ENCODE peak calls at places on chromosomes 5 and 9, in four cellular contexts. P is lower lobe of right lung; B is naive thymus-derived CD4-positive, alpha-beta T cell; S is thyroid gland. G is an unnamed sample. For H3K27me3, the result is how much of the 10 kb centered on the place peaks cover.

GRCh38 chr5:179227196-179227577 is 118.1 kb downstream of the ADAMTS2 start:
- DNase-seq in P (peak), S (no peak), B (no peak), G (no peak)

GRCh38 chr9:134503301-134504105 is 138.1 kb upstream of the COL5A1 start:
- DNase-seq in B (no peak), S (no peak), P (no peak), G (no peak)

GRCh38 chr5:102583663-102584062 is 84.9 kb upstream of the SLCO6A1 start:
- DNase-seq in S (no peak), B (peak), P (no peak), G (no peak)

GRCh38 chr5:149831492-149831891 is 101.4 kb downstream of the PPARGC1B start:
- DNase-seq in P (no peak), S (no peak), B (no peak), G (no peak)

GRCh38 chr5:8756498-8757084 is 789.3 kb downstream of the SEMA5A start:
- DNase-seq in P (no peak), B (no peak), S (peak), G (peak)

GRCh38 chr9:26710008-26710407 is 182.6 kb downstream of the CAAP1 start:
- DNase-seq in P (no peak), S (no peak), B (no peak), G (no peak)

GRCh38 chr5:71719092-71719964 is at the start of gene CARTPT:
- DNase-seq in S (peak), B (no peak), P (no peak), G (no peak)

GRCh38 chr9:114504341-114505186 is 709 bp downstream of the WHRN start:
- DNase-seq in P (peak), S (peak), B (peak), G (peak)

GRCh38 chr9:134263575-134263974 is 62.7 kb upstream of the RXRA start:
- DNase-seq in S (no peak), P (no peak), B (no peak), G (no peak)

GRCh38 chr5:113337515-113338140 is 97.2 kb downstream of the TSSK1B start:
- DNase-seq in S (no peak), B (no peak), P (no peak), G (no peak)

DNA sequence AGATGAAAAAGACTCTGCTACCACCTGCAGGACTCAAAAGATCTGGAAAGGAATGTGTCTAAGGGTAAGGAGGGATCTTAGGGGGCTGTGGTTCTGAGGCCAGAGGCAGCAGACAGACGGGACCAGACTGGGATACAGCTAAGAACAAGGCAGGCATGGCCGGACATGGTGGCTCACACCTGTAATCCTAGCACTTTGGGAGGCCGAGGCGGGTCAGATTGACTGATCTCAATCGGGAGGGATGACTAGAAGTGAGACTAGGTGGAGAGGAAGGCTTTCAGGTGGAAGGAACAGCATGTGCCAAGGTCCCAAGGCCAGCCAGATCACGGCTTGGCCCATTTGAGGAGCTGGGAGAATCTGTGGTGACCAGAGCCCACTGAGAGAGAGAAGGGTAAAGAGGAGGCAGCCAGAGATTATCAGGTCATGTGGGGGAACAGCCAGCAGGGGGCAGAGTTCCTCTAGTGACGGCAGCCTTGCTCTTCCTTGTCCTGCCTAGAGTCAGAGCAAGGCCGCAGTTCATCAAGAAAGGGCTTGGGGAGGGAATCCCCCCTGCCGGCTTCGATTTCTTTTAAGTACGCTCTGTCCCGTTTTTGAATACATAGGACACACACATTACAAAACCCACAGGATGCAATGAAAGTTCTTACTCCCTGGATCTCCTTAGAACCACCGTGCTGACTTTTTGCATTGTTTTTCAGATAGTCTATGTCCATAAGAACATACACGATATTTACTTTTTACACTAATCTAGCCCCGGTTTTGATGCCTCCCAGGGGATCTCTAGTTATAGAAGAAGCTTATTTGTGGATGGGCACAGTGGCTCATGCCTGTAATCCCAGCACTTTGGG is 2.6 kb upstream of the OLFML2A start:
- DNase-seq in B (peak), S (peak), P (peak), G (peak)
- H3K27me3 ChIP-seq in B (under half), S (under half), P (under half), G (under half)

DNA sequence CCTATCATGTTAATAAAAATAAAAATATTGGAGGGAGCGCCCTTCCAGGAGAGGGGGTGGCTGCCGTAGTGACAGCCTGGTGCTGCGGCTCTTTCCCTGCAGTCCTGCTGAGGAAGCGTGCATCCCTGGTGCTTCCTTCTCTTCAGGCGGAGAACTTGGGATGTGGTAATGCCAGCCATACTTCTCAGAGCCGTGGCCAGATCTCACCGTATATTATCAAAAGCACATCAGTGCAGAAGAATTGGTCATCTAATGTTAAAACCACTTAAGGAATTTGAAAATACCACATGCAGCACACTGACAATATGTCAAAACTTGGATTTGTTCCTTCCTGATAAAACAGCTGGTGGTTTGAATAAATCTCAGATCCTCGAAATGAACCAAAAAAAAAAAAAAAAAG is 17.7 kb downstream of the C9orf40 start:
- DNase-seq in B (no peak), P (no peak), S (no peak), G (no peak)
- H3K27me3 ChIP-seq in B (under half), P (under half), S (under half), G (under half)

GRCh38 chr9:84670801-84671153 is 1.2 kb downstream of the NTRK2 start:
- DNase-seq in S (no peak), P (no peak), B (no peak), G (no peak)
- H3K27me3 ChIP-seq in S (under half), P (half or more), B (under half), G (under half)

GRCh38 chr5:1359031-1359645 is 14.2 kb upstream of the CLPTM1L start:
- DNase-seq in P (no peak), B (no peak), S (no peak), G (no peak)

GRCh38 chr5:1359713-1360112 is 14.8 kb upstream of the CLPTM1L start:
- DNase-seq in P (no peak), S (no peak), B (no peak), G (no peak)

GRCh38 chr5:1362242-1363015 is 17.5 kb upstream of the CLPTM1L start:
- DNase-seq in B (no peak), S (no peak), P (no peak), G (no peak)

GRCh38 chr5:1358726-1359025 is 13.8 kb upstream of the CLPTM1L start:
- DNase-seq in P (no peak), B (no peak), S (no peak), G (no peak)

DNA sequence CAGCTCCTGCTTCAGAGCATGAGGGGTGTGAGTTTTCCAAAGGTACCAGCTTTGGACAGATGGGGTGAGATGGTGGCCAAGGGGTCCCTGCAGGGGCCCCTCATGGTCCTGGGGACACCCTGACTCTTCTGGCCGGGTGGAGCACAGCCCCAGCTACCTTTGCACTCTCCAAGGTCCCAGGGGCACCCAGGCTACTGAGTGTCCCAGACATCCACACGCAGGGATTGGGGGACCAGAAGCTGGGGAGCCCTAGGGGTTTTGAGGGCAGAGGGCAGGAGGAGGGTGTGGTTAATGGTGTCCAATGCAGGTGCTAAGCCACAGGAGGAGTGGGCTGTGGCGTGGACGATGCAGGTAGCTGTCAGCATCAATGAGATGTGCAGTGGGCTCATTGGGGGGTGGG is 16.0 kb upstream of the CLPTM1L start:
- DNase-seq in P (no peak), B (no peak), S (no peak), G (no peak)
- H3K27me3 ChIP-seq in P (half or more), B (under half), S (under half), G (under half)